ENCODE peak calls at places on chromosome 1, in nine cellular contexts. Q is AG10803; B is RWPE1; R is CD8-positive, alpha-beta memory T cell; T is GM20000; D is activated gamma-delta T cell treated with Interleukin-2 at 50 U/mL for 16 hours; Z is WTC11; U is sciatic nerve; H is keratinocyte. I is an unnamed sample.

GRCh38 chr1:21294266-21295058 is 4.2 kb upstream of the ECE1 start:
- DNase-seq in R (peak), Z (no peak), U (no peak), H (no peak), Q (no peak), T (peak), D (peak), B (no peak), I (no peak)

GRCh38 chr1:67716800-67717199 is 31.8 kb downstream of the GADD45A start:
- DNase-seq in Z (no peak), H (no peak), Q (peak), D (no peak), U (no peak), B (peak), R (no peak), T (no peak), I (no peak)

GRCh38 chr1:12230549-12231275 is 882 bp downstream of the VPS13D start:
- DNase-seq in Z (peak), B (no peak), H (no peak), T (peak), R (no peak), D (no peak), U (peak), Q (peak), I (no peak)

GRCh38 chr1:2197732-2198165 is 3.2 kb upstream of the FAAP20 start:
- DNase-seq in Q (no peak), D (no peak), U (no peak), B (no peak), Z (no peak), H (no peak), T (no peak), R (no peak), I (no peak)

GRCh38 chr1:32868806-32869455 is 1.8 kb downstream of the FNDC5 start:
- DNase-seq in H (no peak), T (no peak), R (no peak), Z (no peak), D (no peak), U (no peak), Q (no peak), B (no peak), I (no peak)

GRCh38 chr1:11787251-11787803 is 18.4 kb downstream of the MTHFR start:
- DNase-seq in D (no peak), H (no peak), B (peak), T (no peak), U (no peak), Z (peak), R (no peak), Q (peak), I (no peak)

GRCh38 chr1:86906419-86906818 is 7.5 kb downstream of the SELENOF start:
- DNase-seq in Z (no peak), B (no peak), U (no peak), R (no peak), H (no peak), Q (no peak), T (no peak), D (no peak), I (no peak)

GRCh38 chr1:109478806-109479205 is 4.9 kb upstream of the ATXN7L2 start:
- DNase-seq in T (no peak), D (no peak), H (no peak), B (no peak), U (no peak), Q (no peak), Z (peak), R (no peak), I (no peak)

I was measured in NCI-H1930.